ENCODE peak calls at places on chromosomes 12 and 14, in four cellular contexts. One of them, this sample, is unnamed. For H3K9me3 and H3K4me1, the result is how much of the 10 kb centered on the place peaks cover.

GRCh38 chr12:11836282-11836963 is 186.9 kb downstream of the ETV6 start:
- DNase-seq in lower lobe of right lung: peak
- DNase-seq in adrenal gland: peak
- DNase-seq in MM.1S: peak
- DNase-seq in this sample: peak

GRCh38 chr14:77203611-77204456 is 22.2 kb downstream of the TMEM63C start:
- DNase-seq in MM.1S: no peak
- DNase-seq in lower lobe of right lung: no peak
- DNase-seq in adrenal gland: peak
- DNase-seq in this sample: no peak

GRCh38 chr12:12585115-12585862 is 22.6 kb upstream of the DUSP16 start:
- DNase-seq in adrenal gland: peak
- DNase-seq in MM.1S: no peak
- DNase-seq in lower lobe of right lung: no peak
- DNase-seq in this sample: no peak

GRCh38 chr14:75864352-75864751 is 117.4 kb downstream of the TGFB3 start:
- DNase-seq in adrenal gland: no peak
- DNase-seq in lower lobe of right lung: no peak
- DNase-seq in MM.1S: no peak
- DNase-seq in this sample: no peak

GRCh38 chr12:104215638-104216297 is at the start of gene TXNRD1:
- DNase-seq in lower lobe of right lung: peak
- DNase-seq in adrenal gland: peak
- DNase-seq in MM.1S: peak
- DNase-seq in this sample: peak

GRCh38 chr12:66190519-66191406 is 1.7 kb downstream of the IRAK3 start:
- DNase-seq in adrenal gland: no peak
- DNase-seq in lower lobe of right lung: no peak
- DNase-seq in MM.1S: no peak
- DNase-seq in this sample: no peak

GRCh38 chr12:49921936-49922335 is 18.2 kb upstream of the FAIM2 start:
- DNase-seq in adrenal gland: no peak
- DNase-seq in MM.1S: no peak
- DNase-seq in lower lobe of right lung: no peak
- DNase-seq in this sample: no peak

GRCh38 chr12:124428792-124429281 is 133.9 kb downstream of the RFLNA start:
- DNase-seq in adrenal gland: peak
- DNase-seq in lower lobe of right lung: no peak
- DNase-seq in MM.1S: no peak
- DNase-seq in this sample: no peak

GRCh38 chr14:68820999-68821683 is 28.3 kb upstream of the ZFP36L1 start:
- DNase-seq in adrenal gland: no peak
- DNase-seq in lower lobe of right lung: no peak
- DNase-seq in MM.1S: no peak
- DNase-seq in this sample: no peak

GRCh38 chr12:65885716-65886115 is 61.4 kb downstream of the HMGA2 start:
- DNase-seq in adrenal gland: no peak
- DNase-seq in MM.1S: no peak
- DNase-seq in lower lobe of right lung: no peak
- DNase-seq in this sample: no peak

GRCh38 chr12:113292091-113292490 is 42.8 kb downstream of the SLC8B1 start:
- DNase-seq in MM.1S: no peak
- DNase-seq in lower lobe of right lung: no peak
- DNase-seq in adrenal gland: no peak
- DNase-seq in this sample: no peak

GRCh38 chr12:107372229-107372658 is 278.9 kb upstream of the CRY1 start:
- DNase-seq in lower lobe of right lung: no peak
- DNase-seq in adrenal gland: no peak
- DNase-seq in MM.1S: no peak
- DNase-seq in this sample: peak

GRCh38 chr14:96275182-96276112 is 19.4 kb downstream of the BDKRB1 start:
- DNase-seq in adrenal gland: peak
- DNase-seq in lower lobe of right lung: peak
- DNase-seq in MM.1S: peak
- DNase-seq in this sample: peak

GRCh38 chr12:97557116-97557515 is 94.5 kb downstream of the RMST start:
- DNase-seq in adrenal gland: no peak
- DNase-seq in MM.1S: no peak
- DNase-seq in lower lobe of right lung: no peak
- DNase-seq in this sample: no peak

GRCh38 chr14:59358105-59358504 is 107.1 kb downstream of the GPR135 start:
- DNase-seq in lower lobe of right lung: no peak
- DNase-seq in adrenal gland: peak
- DNase-seq in MM.1S: no peak
- DNase-seq in this sample: no peak

GRCh38 chr14:50303744-50304471 is 8.1 kb downstream of the L2HGDH start:
- DNase-seq in lower lobe of right lung: peak
- DNase-seq in MM.1S: no peak
- DNase-seq in adrenal gland: peak
- DNase-seq in this sample: no peak

GRCh38 chr12:94320109-94320508 is 139.6 kb downstream of the CEP83 start:
- DNase-seq in MM.1S: no peak
- DNase-seq in adrenal gland: no peak
- DNase-seq in lower lobe of right lung: no peak
- DNase-seq in this sample: no peak
- H3K9me3 ChIP-seq in MM.1S: under half
- H3K9me3 ChIP-seq in adrenal gland: under half
- H3K9me3 ChIP-seq in lower lobe of right lung: under half
- H3K9me3 ChIP-seq in this sample: under half

GRCh38 chr12:6500466-6500865 is 6.6 kb downstream of the NCAPD2 start:
- DNase-seq in lower lobe of right lung: no peak
- DNase-seq in adrenal gland: no peak
- DNase-seq in MM.1S: no peak
- DNase-seq in this sample: no peak

GRCh38 chr12:6492838-6493579 is at the start of gene MRPL51:
- DNase-seq in adrenal gland: peak
- DNase-seq in MM.1S: peak
- DNase-seq in lower lobe of right lung: peak
- DNase-seq in this sample: peak

GRCh38 chr12:6494351-6494743 is 445 bp downstream of the NCAPD2 start:
- DNase-seq in lower lobe of right lung: no peak
- DNase-seq in adrenal gland: no peak
- DNase-seq in MM.1S: no peak
- DNase-seq in this sample: no peak

GRCh38 chr12:6493580-6494350 is at the start of gene NCAPD2:
- DNase-seq in MM.1S: peak
- DNase-seq in lower lobe of right lung: peak
- DNase-seq in adrenal gland: peak
- DNase-seq in this sample: peak

GRCh38 chr12:6494968-6495367 is 1.1 kb downstream of the NCAPD2 start:
- DNase-seq in adrenal gland: no peak
- DNase-seq in MM.1S: no peak
- DNase-seq in lower lobe of right lung: no peak
- DNase-seq in this sample: no peak
- H3K4me3 ChIP-seq in adrenal gland: no peak
- H3K4me3 ChIP-seq in MM.1S: peak
- H3K4me3 ChIP-seq in lower lobe of right lung: peak
- H3K4me3 ChIP-seq in this sample: no peak

GRCh38 chr12:52171950-52172512 is 19.8 kb downstream of the KRT80 start:
- DNase-seq in lower lobe of right lung: peak
- DNase-seq in MM.1S: no peak
- DNase-seq in adrenal gland: peak
- DNase-seq in this sample: no peak
- H3K4me1 ChIP-seq in lower lobe of right lung: under half
- H3K4me1 ChIP-seq in MM.1S: under half
- H3K4me1 ChIP-seq in adrenal gland: under half
- H3K4me1 ChIP-seq in this sample: under half

DNA sequence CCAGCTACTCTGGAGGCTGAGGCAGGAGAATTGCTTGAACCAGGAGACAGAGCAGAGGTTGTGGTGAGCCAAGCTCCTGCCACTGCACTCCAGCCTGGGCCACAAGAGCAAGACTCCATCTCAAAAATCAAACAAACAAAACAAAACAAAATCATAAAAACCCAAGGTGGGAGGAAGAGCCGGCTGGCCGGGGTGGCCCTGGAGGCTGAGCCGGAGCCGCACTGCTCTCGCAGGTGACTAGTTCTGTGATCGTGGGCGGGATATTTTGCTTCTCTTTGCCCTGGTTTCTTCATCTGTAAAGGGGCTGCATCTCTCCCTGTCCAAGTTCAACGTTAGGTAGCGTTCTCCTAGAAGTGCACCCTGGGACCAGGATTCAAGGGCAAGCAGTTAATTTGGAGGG is 73.4 kb downstream of the KIF26A start:
- DNase-seq in MM.1S: no peak
- DNase-seq in lower lobe of right lung: no peak
- DNase-seq in adrenal gland: no peak
- DNase-seq in this sample: no peak
- H3K9me3 ChIP-seq in MM.1S: under half
- H3K9me3 ChIP-seq in lower lobe of right lung: under half
- H3K9me3 ChIP-seq in adrenal gland: under half
- H3K9me3 ChIP-seq in this sample: under half

DNA sequence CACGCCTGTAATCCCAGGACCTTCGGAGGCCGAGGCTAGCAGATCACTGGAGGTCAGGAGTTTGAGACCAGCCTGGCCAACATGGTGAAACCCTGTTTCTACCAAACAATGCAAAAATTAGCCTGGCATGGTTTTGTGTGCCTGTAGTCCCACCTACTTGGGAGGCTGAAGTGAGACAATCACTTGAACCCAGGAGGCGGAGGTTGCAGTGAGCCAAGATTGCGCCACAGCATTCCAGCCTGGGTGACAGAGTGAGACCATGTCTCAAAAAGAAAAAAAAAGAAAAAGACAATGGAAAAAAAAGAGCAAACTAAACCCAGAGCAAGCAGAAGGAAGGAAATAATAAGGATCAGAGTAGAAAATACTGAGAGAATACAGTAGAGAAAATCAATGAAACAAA is 5.4 kb downstream of the CHURC1 start:
- DNase-seq in MM.1S: no peak
- DNase-seq in lower lobe of right lung: peak
- DNase-seq in adrenal gland: peak
- DNase-seq in this sample: no peak
- H3K4me3 ChIP-seq in MM.1S: no peak
- H3K4me3 ChIP-seq in lower lobe of right lung: no peak
- H3K4me3 ChIP-seq in adrenal gland: no peak
- H3K4me3 ChIP-seq in this sample: no peak

GRCh38 chr14:74622257-74622656 is 10.2 kb upstream of the LTBP2 start:
- DNase-seq in lower lobe of right lung: no peak
- DNase-seq in MM.1S: no peak
- DNase-seq in adrenal gland: no peak
- DNase-seq in this sample: no peak

GRCh38 chr14:74619672-74620131 is 7.7 kb upstream of the LTBP2 start:
- DNase-seq in lower lobe of right lung: peak
- DNase-seq in MM.1S: no peak
- DNase-seq in adrenal gland: peak
- DNase-seq in this sample: no peak

GRCh38 chr14:74620497-74620921 is 8.5 kb upstream of the LTBP2 start:
- DNase-seq in MM.1S: no peak
- DNase-seq in lower lobe of right lung: no peak
- DNase-seq in adrenal gland: no peak
- DNase-seq in this sample: peak

GRCh38 chr14:74621556-74621955 is 9.5 kb upstream of the LTBP2 start:
- DNase-seq in adrenal gland: no peak
- DNase-seq in lower lobe of right lung: no peak
- DNase-seq in MM.1S: no peak
- DNase-seq in this sample: no peak

DNA sequence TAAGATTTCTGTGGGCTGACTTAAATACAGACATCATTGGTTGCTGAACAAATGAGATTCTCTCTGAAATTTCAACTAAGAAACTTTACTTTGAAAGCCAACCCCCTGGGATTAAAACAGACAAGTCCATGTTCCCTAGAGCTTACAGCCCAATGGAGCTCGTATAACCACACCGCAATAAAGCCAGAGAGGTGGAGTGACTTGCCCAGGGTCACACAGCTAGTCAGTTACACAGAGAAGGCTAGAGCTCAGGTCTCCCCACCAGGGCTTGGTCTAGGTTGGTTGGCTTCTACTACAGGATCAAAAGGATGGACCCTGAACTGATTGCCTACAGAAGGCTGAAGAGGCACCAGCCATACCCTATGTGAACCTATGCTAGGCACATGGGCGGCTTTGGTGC is 8.9 kb upstream of the LTBP2 start:
- DNase-seq in lower lobe of right lung: no peak
- DNase-seq in MM.1S: no peak
- DNase-seq in adrenal gland: no peak
- DNase-seq in this sample: no peak
- H3K4me1 ChIP-seq in lower lobe of right lung: half or more
- H3K4me1 ChIP-seq in MM.1S: under half
- H3K4me1 ChIP-seq in adrenal gland: under half
- H3K4me1 ChIP-seq in this sample: under half

GRCh38 chr12:1989111-1989510 is 15.1 kb downstream of the DCP1B start:
- DNase-seq in MM.1S: no peak
- DNase-seq in adrenal gland: peak
- DNase-seq in lower lobe of right lung: no peak
- DNase-seq in this sample: no peak

GRCh38 chr12:1980282-1980681 is 24.0 kb downstream of the DCP1B start:
- DNase-seq in adrenal gland: no peak
- DNase-seq in MM.1S: no peak
- DNase-seq in lower lobe of right lung: no peak
- DNase-seq in this sample: no peak

GRCh38 chr12:1984759-1985158 is 19.5 kb downstream of the DCP1B start:
- DNase-seq in adrenal gland: no peak
- DNase-seq in MM.1S: no peak
- DNase-seq in lower lobe of right lung: no peak
- DNase-seq in this sample: no peak
- H3K9me3 ChIP-seq in adrenal gland: under half
- H3K9me3 ChIP-seq in MM.1S: under half
- H3K9me3 ChIP-seq in lower lobe of right lung: under half
- H3K9me3 ChIP-seq in this sample: under half

DNA sequence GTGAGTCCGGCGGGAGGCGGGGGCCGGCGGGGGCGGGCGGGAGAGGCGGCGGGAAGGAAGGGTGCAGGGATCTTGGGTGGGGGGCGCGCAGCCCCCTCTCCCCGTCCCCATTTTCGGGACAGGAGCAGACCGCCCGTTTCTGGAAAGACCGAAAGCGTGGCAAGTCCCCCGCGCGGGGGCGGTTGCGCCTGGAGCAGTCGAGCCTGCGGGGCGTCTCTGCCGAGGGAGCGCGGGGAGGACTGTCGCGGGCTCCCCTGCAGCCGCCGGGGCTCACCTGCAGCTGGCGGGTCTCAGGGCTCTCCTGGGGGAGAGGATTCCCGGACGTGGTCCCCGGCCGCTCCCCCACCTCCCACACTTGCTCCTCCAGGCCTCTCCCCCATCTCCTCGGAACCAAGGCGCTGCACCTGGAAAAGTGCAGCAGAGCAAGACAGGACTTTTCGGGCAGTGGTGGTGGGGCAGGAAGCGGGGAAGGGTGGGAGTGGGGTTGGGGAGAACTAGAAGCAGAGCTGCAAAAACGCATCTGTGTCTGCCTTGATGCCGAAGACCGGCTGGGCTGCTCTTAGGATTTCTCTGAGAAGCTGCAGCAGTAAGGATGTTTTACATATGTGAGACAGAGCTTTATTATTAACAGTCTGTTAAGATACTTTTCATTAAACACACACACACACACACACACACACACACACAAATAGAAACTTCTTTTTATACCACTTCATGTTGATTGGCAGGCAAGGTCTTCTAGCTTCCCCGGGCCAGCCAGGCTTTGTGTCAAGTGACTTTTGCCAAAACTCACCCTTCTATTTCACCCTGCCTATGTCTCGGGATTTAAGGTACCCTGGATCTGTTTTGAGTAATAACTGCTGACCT is 680 bp downstream of the C12orf75 start:
- DNase-seq in MM.1S: peak
- DNase-seq in lower lobe of right lung: no peak
- DNase-seq in adrenal gland: peak
- DNase-seq in this sample: peak
- H3K4me3 ChIP-seq in MM.1S: peak
- H3K4me3 ChIP-seq in lower lobe of right lung: peak
- H3K4me3 ChIP-seq in adrenal gland: peak
- H3K4me3 ChIP-seq in this sample: peak